ENCODE peak calls at places on chromosomes 5 and 9, in four cellular contexts. S is central memory CD8-positive, alpha-beta T cell; B is progenitor cell of endocrine pancreas; Y is Peyer's patch. A is an unnamed sample.

GRCh38 chr5:123012321-123012720 is 24.2 kb downstream of the PPIC start:
- DNase-seq in S (no peak), B (no peak), Y (no peak), A (no peak)

GRCh38 chr5:68315679-68316271 is 100.2 kb downstream of the PIK3R1 start:
- DNase-seq in S (peak), B (no peak), Y (peak), A (no peak)

GRCh38 chr5:136080483-136081180 is 51.8 kb downstream of the TGFBI start:
- DNase-seq in S (peak), B (peak), Y (peak), A (peak)

GRCh38 chr5:756171-756570 is 28.4 kb downstream of the ZDHHC11B start:
- DNase-seq in S (no peak), B (no peak), Y (no peak), A (no peak)

GRCh38 chr5:39566891-39567290 is 142.1 kb upstream of the DAB2 start:
- DNase-seq in S (no peak), B (no peak), Y (no peak), A (no peak)

GRCh38 chr9:27499481-27499880 is 24.6 kb upstream of the IFNK start:
- DNase-seq in S (no peak), B (no peak), Y (no peak), A (no peak)

GRCh38 chr9:92632641-92633040 is 37.3 kb downstream of the IPPK start:
- DNase-seq in S (no peak), B (no peak), Y (peak), A (no peak)

GRCh38 chr5:14547660-14548059 is 33.9 kb upstream of the OTULINL start:
- DNase-seq in S (no peak), B (no peak), Y (no peak), A (no peak)

GRCh38 chr9:4828776-4829175 is 36.0 kb downstream of the RCL1 start:
- DNase-seq in S (no peak), B (no peak), Y (no peak), A (no peak)

GRCh38 chr5:168611163-168611562 is 32.0 kb upstream of the PANK3 start:
- DNase-seq in S (no peak), B (no peak), Y (no peak), A (no peak)

GRCh38 chr5:180098991-180099732 is 27.6 kb upstream of the RNF130 start:
- DNase-seq in S (no peak), B (no peak), Y (peak), A (no peak)

A was measured in mesothelial cell of epicardium.